ENCODE peak calls at places on chromosomes 16 and 17, in five cellular contexts. L is fibroblast of lung, A is adrenal gland, K is brain microvascular endothelial cell, T is psoas muscle. J is an unnamed sample.

GRCh38 chr16:22694887-22695382 is 119.0 kb upstream of the HS3ST2 start:
- DNase-seq in T (no peak), A (no peak), K (peak), L (peak), J (peak)

GRCh38 chr17:76268015-76268749 is 3.0 kb downstream of the UBALD2 start:
- DNase-seq in K (peak), A (peak), T (peak), L (peak), J (no peak)

GRCh38 chr17:42275527-42276358 is 448 bp downstream of the STAT5B start:
- DNase-seq in A (peak), K (peak), T (no peak), L (peak), J (no peak)

GRCh38 chr17:67475161-67475887 is 98.2 kb downstream of the PITPNC1 start:
- DNase-seq in A (peak), L (peak), K (peak), T (peak), J (no peak)

GRCh38 chr17:10683853-10684252 is 13.5 kb downstream of the SCO1 start:
- DNase-seq in L (peak), K (no peak), A (no peak), T (no peak), J (no peak)

GRCh38 chr16:4882261-4882632 is 35.0 kb downstream of the UBN1 start:
- DNase-seq in T (no peak), A (peak), K (peak), L (no peak), J (no peak)

GRCh38 chr16:56349086-56349415 is 76.3 kb downstream of the AMFR start:
- DNase-seq in L (no peak), A (no peak), T (no peak), K (no peak), J (no peak)

GRCh38 chr17:82414548-82415281 is 3.4 kb upstream of the HEXD start:
- DNase-seq in K (peak), L (peak), A (peak), T (peak), J (no peak)

GRCh38 chr16:51535591-51535990 is 384.5 kb upstream of the SALL1 start:
- DNase-seq in K (no peak), A (no peak), L (no peak), T (no peak), J (no peak)

GRCh38 chr17:55263565-55264272 is 1.0 kb upstream of the HLF start:
- DNase-seq in L (no peak), A (no peak), K (no peak), T (no peak), J (no peak)

GRCh38 chr17:40025991-40026815 is 11.0 kb downstream of the CSF3 start:
- DNase-seq in K (peak), T (no peak), L (peak), A (peak), J (no peak)

GRCh38 chr17:36773039-36773438 is 164.2 kb upstream of the LHX1 start:
- DNase-seq in K (no peak), L (no peak), T (no peak), A (no peak), J (no peak)

GRCh38 chr17:3683054-3683511 is 12.9 kb downstream of the P2RX5 start:
- DNase-seq in A (no peak), T (no peak), L (no peak), K (no peak), J (no peak)

GRCh38 chr17:29572691-29573557 is 4.4 kb downstream of the TP53I13 start:
- DNase-seq in A (peak), K (no peak), L (peak), T (peak), J (no peak)

GRCh38 chr16:77387075-77387474 is 47.8 kb downstream of the ADAMTS18 start:
- DNase-seq in K (no peak), A (no peak), L (peak), T (no peak), J (no peak)

GRCh38 chr16:85473326-85473725 is 139.8 kb upstream of the GSE1 start:
- DNase-seq in A (no peak), L (no peak), T (no peak), K (no peak), J (no peak)

GRCh38 chr17:3794890-3795757 is 5.9 kb downstream of the ITGAE start:
- DNase-seq in L (peak), K (peak), A (no peak), T (no peak), J (no peak)

GRCh38 chr16:11401161-11402050 is 56.1 kb downstream of the RMI2 start:
- DNase-seq in A (peak), L (no peak), T (peak), K (no peak), J (no peak)

GRCh38 chr16:24430937-24431760 is 108.2 kb upstream of the RBBP6 start:
- DNase-seq in L (peak), K (no peak), A (no peak), T (no peak), J (no peak)

GRCh38 chr17:41396340-41396739 is 1.1 kb downstream of the KRT31 start:
- DNase-seq in A (no peak), T (no peak), L (no peak), K (no peak), J (no peak)

GRCh38 chr17:56629450-56630187 is 36.1 kb downstream of the NOG start:
- DNase-seq in L (peak), A (no peak), K (peak), T (no peak), J (no peak)

GRCh38 chr17:34996422-34997029 is 16.2 kb downstream of the LIG3 start:
- DNase-seq in A (no peak), L (no peak), T (no peak), K (no peak), J (no peak)

GRCh38 chr16:88754912-88755744 is 29.9 kb downstream of the PIEZO1 start:
- DNase-seq in K (no peak), T (no peak), L (peak), A (no peak), J (peak)

GRCh38 chr17:2403044-2403443 is 2.2 kb upstream of the MNT start:
- DNase-seq in K (no peak), A (no peak), T (no peak), L (no peak), J (no peak)
- H3K4me3 ChIP-seq in K (no peak), A (no peak), T (no peak), L (no peak), J (no peak)

GRCh38 chr16:67397812-67398545 is 4.7 kb upstream of the TPPP3 start:
- DNase-seq in A (no peak), L (no peak), K (no peak), T (no peak), J (no peak)
- TF ChIP-seq CTCF in A (no peak), L (no peak), K (no peak), T (no peak), J (no peak)

DNA sequence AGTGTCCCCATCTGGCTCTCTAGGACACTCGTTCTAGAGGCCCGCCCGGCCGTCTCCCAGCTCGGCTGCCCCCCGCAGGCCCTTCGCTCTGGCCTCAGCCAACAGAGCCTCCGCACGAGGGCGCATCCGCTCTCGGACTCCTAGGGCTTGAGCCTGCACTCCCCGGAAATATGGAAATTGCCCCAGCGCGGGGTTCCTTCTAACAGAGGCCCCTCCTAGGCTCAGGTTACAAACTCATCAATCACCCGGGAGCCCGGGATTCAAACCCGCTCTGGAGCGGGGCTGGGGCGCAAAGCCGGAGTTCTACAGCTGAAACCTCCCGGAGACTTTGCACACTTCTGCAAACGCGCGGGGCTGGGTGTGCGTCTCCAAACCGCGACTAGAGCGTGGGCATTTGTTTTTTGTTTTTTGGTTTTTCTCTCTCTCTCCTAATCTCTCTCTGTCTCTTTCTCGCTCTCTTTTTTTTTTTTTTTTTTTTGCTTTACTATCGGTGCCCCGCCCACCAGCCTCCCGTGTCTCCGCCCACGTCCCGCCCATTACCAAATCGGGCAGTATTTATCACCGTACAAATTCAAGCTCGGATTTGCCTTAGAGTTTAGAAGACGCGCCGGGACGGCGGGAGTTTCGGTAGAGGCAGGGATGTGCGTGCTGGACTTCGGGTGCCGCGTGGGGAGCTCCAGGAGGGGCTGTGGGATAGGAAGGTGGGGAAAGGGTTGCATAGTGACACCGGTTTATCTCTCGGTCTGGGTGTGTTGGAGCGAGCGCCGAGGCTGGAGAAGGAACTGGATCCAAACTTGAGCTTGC is 2.4 kb upstream of the FOXL1 start:
- DNase-seq in A (peak), L (peak), T (peak), K (peak), J (no peak)
- H3K4me3 ChIP-seq in A (peak), L (peak), T (peak), K (peak), J (peak)

GRCh38 chr17:13597723-13598347 is 3.9 kb downstream of the HS3ST3A1 start:
- DNase-seq in K (no peak), L (peak), T (no peak), A (peak), J (no peak)
- TF ChIP-seq CTCF in K (peak), L (peak), T (peak), A (peak), J (peak)